ENCODE peak calls at places on chromosomes 7 and 10, in five cellular contexts. Q, J, R, L and X are unnamed samples.

GRCh38 chr10:408223-408622 is 273.0 kb downstream of the ZMYND11 start:
- DNase-seq in L (peak), Q (no peak), R (no peak), J (no peak), X (no peak)

GRCh38 chr10:58385784-58386112 is 538 bp downstream of the TFAM start:
- DNase-seq in J (no peak), Q (no peak), L (peak), R (peak), X (no peak)

GRCh38 chr7:27242580-27243339 is at the start of gene EVX1:
- DNase-seq in J (no peak), R (peak), L (peak), Q (no peak), X (no peak)

GRCh38 chr10:5479481-5480161 is 19.7 kb downstream of the CALML5 start:
- DNase-seq in L (no peak), Q (no peak), J (no peak), R (peak), X (no peak)

GRCh38 chr10:112203328-112204076 is 19.9 kb upstream of the GPAM start:
- DNase-seq in J (no peak), L (peak), R (no peak), Q (no peak), X (no peak)

GRCh38 chr10:4170633-4171314 is 385.8 kb upstream of the KLF6 start:
- DNase-seq in R (no peak), L (no peak), Q (no peak), J (no peak), X (no peak)

GRCh38 chr7:102412548-102412947 is 16.4 kb downstream of the PRKRIP1 start:
- DNase-seq in Q (no peak), R (no peak), L (peak), J (no peak), X (no peak)

GRCh38 chr7:31955021-31955420 is 115.2 kb downstream of the PDE1C start:
- DNase-seq in J (no peak), R (no peak), Q (no peak), L (no peak), X (no peak)

GRCh38 chr10:119602241-119603095 is 5.7 kb upstream of the TIAL1 start:
- DNase-seq in Q (no peak), J (no peak), R (peak), L (peak), X (no peak)

GRCh38 chr7:18508441-18509427 is 13.2 kb downstream of the HDAC9 start:
- DNase-seq in Q (peak), R (no peak), L (peak), J (no peak), X (no peak)